ENCODE peak calls at places on chromosome 10, in four cellular contexts. One of them, this sample, is unnamed.
A peak's percentile ranks its signal among the peaks of the same experiment; 100 is the strongest.

GRCh38 chr10:100697070-100697469 is 48.3 kb upstream of the PAX2 start:
- DNase-seq in GM12878: no peak
- DNase-seq in HepG2: peak; percentile 24
- DNase-seq in H1: no peak
- DNase-seq in this sample: no peak

GRCh38 chr10:114544045-114544659 is 113.9 kb downstream of the ABLIM1 start:
- DNase-seq in GM12878: peak; percentile 66
- DNase-seq in HepG2: no peak
- DNase-seq in H1: no peak
- DNase-seq in this sample: no peak

GRCh38 chr10:88879754-88880286 is at the start of gene STAMBPL1:
- DNase-seq in GM12878: peak; percentile 50
- DNase-seq in HepG2: no peak
- DNase-seq in H1: no peak
- DNase-seq in this sample: no peak

GRCh38 chr10:116849271-116850057 is at the start of gene ENO4:
- DNase-seq in GM12878: peak; percentile 39
- DNase-seq in HepG2: peak; percentile 58
- DNase-seq in H1: peak; percentile 92
- DNase-seq in this sample: peak; percentile 75

GRCh38 chr10:26869528-26869927 is 8.8 kb upstream of the ABI1 start:
- DNase-seq in GM12878: no peak
- DNase-seq in HepG2: peak; percentile 26
- DNase-seq in H1: no peak
- DNase-seq in this sample: no peak

GRCh38 chr10:116536810-116537209 is 8.9 kb upstream of the PNLIP start:
- DNase-seq in GM12878: no peak
- DNase-seq in HepG2: no peak
- DNase-seq in H1: no peak
- DNase-seq in this sample: no peak

GRCh38 chr10:89523274-89523673 is 12.1 kb downstream of the SLC16A12 start:
- DNase-seq in GM12878: no peak
- DNase-seq in HepG2: no peak
- DNase-seq in H1: no peak
- DNase-seq in this sample: no peak

GRCh38 chr10:49556723-49557122 is 17.8 kb upstream of the ERCC6 start:
- DNase-seq in GM12878: no peak
- DNase-seq in HepG2: no peak
- DNase-seq in H1: no peak
- DNase-seq in this sample: no peak

GRCh38 chr10:78491812-78492211 is 458.1 kb downstream of the RPS24 start:
- DNase-seq in GM12878: no peak
- DNase-seq in HepG2: no peak
- DNase-seq in H1: no peak
- DNase-seq in this sample: no peak

DNA sequence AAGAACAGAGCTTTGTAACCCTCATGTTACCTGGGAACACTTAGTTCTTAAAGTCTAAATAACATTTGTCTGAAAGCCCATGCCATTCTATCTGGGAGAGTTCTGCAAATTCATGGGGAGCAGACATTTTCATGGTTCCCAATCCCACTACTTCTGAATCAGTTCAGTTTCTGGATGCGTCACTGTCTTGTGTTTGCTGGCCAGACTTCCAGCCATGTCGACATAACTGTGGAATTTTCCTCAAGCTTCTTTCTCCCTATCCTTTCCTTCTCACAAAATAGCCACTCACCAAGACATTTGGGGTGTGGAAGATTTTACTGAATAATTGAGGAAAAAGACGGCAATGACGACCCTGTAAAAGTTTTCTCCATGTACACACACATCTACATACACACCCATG is 272.5 kb downstream of the NEBL start:
- DNase-seq in GM12878: no peak
- DNase-seq in HepG2: no peak
- DNase-seq in H1: no peak
- DNase-seq in this sample: no peak
- TF ChIP-seq SUZ12 in GM12878: no peak
- TF ChIP-seq SUZ12 in HepG2: no peak
- TF ChIP-seq SUZ12 in H1: no peak
- TF ChIP-seq SUZ12 in this sample: no peak

GRCh38 chr10:43078175-43078985 is 1.5 kb downstream of the RET start:
- DNase-seq in GM12878: no peak
- DNase-seq in HepG2: no peak
- DNase-seq in H1: no peak
- DNase-seq in this sample: no peak
- TF ChIP-seq ZNF274 in GM12878: no peak
- TF ChIP-seq ZNF274 in HepG2: no peak
- TF ChIP-seq ZNF274 in H1: no peak
- TF ChIP-seq ZNF274 in this sample: no peak

DNA sequence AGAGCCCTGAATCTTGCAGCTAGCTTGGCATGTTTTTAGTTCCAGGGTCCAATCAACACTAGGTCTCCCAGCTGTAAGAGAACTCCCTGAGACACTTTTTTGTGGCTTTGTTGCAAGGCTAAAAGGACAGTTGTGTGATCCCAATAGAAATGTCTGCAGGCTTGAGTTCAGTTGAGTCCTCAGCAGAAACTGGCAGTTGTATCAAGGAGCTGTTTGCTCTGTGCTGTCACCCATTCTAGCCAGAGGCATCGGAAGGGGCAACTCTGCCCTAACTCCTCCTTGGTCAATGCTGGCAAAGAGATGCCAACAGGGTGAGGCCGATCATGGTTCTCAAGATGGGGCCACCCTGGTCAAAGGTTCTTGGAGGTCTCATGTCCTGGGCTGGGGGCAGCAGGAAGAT is 224.1 kb downstream of the BUB3 start:
- DNase-seq in GM12878: no peak
- DNase-seq in HepG2: no peak
- DNase-seq in H1: no peak
- DNase-seq in this sample: no peak
- H3K9me3 ChIP-seq in GM12878: peaks cover 7% of the 10 kb centered on the region
- H3K9me3 ChIP-seq in HepG2: no peaks in the 10 kb centered on the region
- H3K9me3 ChIP-seq in H1: no peaks in the 10 kb centered on the region
- H3K9me3 ChIP-seq in this sample: no peaks in the 10 kb centered on the region

GRCh38 chr10:86079088-86079487 is 287.5 kb downstream of the GRID1 start:
- DNase-seq in GM12878: no peak
- DNase-seq in HepG2: no peak
- DNase-seq in H1: peak; percentile 48
- DNase-seq in this sample: peak; percentile 64

GRCh38 chr10:86075512-86075911 is 291.1 kb downstream of the GRID1 start:
- DNase-seq in GM12878: no peak
- DNase-seq in HepG2: no peak
- DNase-seq in H1: no peak
- DNase-seq in this sample: no peak

GRCh38 chr10:86077871-86078638 is 288.5 kb downstream of the GRID1 start:
- DNase-seq in GM12878: no peak
- DNase-seq in HepG2: no peak
- DNase-seq in H1: no peak
- DNase-seq in this sample: no peak

GRCh38 chr10:86077271-86077670 is 289.3 kb downstream of the GRID1 start:
- DNase-seq in GM12878: no peak
- DNase-seq in HepG2: no peak
- DNase-seq in H1: no peak
- DNase-seq in this sample: no peak

GRCh38 chr10:86078639-86079035 is 288.0 kb downstream of the GRID1 start:
- DNase-seq in GM12878: no peak
- DNase-seq in HepG2: no peak
- DNase-seq in H1: peak; percentile 41
- DNase-seq in this sample: no peak
- TF ChIP-seq SUZ12 in GM12878: no peak
- TF ChIP-seq SUZ12 in HepG2: no peak
- TF ChIP-seq SUZ12 in H1: no peak
- TF ChIP-seq SUZ12 in this sample: no peak

GRCh38 chr10:21722209-21722608 is 188.2 kb downstream of the MLLT10 start:
- DNase-seq in GM12878: no peak
- DNase-seq in HepG2: no peak
- DNase-seq in H1: no peak
- DNase-seq in this sample: no peak

GRCh38 chr10:21724020-21724589 is 190.1 kb downstream of the MLLT10 start:
- DNase-seq in GM12878: no peak
- DNase-seq in HepG2: no peak
- DNase-seq in H1: no peak
- DNase-seq in this sample: no peak

GRCh38 chr10:21724695-21725371 is 190.8 kb downstream of the MLLT10 start:
- DNase-seq in GM12878: peak; percentile 59
- DNase-seq in HepG2: peak; percentile 98
- DNase-seq in H1: no peak
- DNase-seq in this sample: peak; percentile 59

GRCh38 chr10:21727452-21728168 is 193.6 kb downstream of the MLLT10 start:
- DNase-seq in GM12878: no peak
- DNase-seq in HepG2: peak; percentile 32
- DNase-seq in H1: no peak
- DNase-seq in this sample: no peak

DNA sequence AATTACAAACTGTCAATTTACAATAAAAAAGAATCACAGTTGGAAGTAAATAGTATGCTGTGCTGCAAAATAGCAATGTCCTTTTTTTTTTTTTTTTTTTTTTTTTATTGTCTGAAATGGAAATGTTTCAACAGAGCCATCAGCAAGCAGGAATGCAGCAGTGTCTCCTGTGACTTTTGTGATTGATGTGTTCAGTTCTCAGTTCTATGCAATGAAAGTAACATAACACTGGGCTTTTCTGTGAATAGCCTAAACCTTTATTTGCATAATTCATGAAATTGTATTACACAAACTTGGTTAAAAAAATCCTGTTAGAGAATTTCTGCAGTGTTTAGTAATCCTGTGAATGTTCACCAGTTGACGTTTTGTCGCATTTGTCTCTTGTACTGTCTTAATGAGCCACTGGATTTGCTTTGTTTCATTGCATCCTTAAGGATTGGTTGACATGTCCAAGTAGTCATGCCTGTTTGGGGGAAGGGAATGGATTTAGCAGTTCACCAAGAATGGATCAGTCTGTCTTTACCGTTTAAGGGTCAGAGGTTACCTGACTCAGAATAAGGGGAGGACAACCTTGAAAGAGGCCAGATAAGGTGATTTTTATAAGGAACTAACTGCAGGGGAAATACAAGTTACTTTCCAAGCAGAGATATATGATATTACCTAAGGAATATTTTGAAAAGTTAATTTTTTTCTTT is 192.7 kb downstream of the MLLT10 start:
- DNase-seq in GM12878: no peak
- DNase-seq in HepG2: no peak
- DNase-seq in H1: no peak
- DNase-seq in this sample: no peak
- TF ChIP-seq ZNF274 in GM12878: no peak
- TF ChIP-seq ZNF274 in HepG2: no peak
- TF ChIP-seq ZNF274 in H1: no peak
- TF ChIP-seq ZNF274 in this sample: no peak

GRCh38 chr10:129098517-129098916 is 368.5 kb upstream of the MGMT start:
- DNase-seq in GM12878: no peak
- DNase-seq in HepG2: no peak
- DNase-seq in H1: no peak
- DNase-seq in this sample: no peak
- H3K9me3 ChIP-seq in GM12878: no peaks in the 10 kb centered on the region
- H3K9me3 ChIP-seq in HepG2: no peaks in the 10 kb centered on the region
- H3K9me3 ChIP-seq in H1: no peaks in the 10 kb centered on the region
- H3K9me3 ChIP-seq in this sample: no peaks in the 10 kb centered on the region

DNA sequence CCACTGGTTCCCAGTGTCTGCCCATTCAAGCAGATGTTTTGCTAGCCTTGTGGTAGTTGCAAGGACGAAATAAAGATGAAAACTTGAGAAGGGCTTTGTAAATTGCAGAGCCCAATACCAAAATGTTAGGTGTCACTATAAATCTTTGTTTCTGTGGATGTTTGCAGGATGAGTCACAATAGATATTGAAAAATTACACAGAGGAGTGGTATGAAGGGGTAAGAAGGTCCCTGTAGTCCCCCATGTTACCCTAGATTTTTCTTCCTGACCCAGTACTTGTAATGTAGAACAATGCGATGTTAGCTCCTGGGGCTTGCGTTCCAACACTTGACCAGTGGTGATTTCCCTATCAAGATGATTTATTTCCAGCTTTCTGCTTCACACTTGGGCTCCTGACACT is 102.6 kb upstream of the LYZL1 start:
- DNase-seq in GM12878: no peak
- DNase-seq in HepG2: no peak
- DNase-seq in H1: no peak
- DNase-seq in this sample: no peak
- TF ChIP-seq SUZ12 in GM12878: no peak
- TF ChIP-seq SUZ12 in HepG2: no peak
- TF ChIP-seq SUZ12 in H1: no peak
- TF ChIP-seq SUZ12 in this sample: no peak

DNA sequence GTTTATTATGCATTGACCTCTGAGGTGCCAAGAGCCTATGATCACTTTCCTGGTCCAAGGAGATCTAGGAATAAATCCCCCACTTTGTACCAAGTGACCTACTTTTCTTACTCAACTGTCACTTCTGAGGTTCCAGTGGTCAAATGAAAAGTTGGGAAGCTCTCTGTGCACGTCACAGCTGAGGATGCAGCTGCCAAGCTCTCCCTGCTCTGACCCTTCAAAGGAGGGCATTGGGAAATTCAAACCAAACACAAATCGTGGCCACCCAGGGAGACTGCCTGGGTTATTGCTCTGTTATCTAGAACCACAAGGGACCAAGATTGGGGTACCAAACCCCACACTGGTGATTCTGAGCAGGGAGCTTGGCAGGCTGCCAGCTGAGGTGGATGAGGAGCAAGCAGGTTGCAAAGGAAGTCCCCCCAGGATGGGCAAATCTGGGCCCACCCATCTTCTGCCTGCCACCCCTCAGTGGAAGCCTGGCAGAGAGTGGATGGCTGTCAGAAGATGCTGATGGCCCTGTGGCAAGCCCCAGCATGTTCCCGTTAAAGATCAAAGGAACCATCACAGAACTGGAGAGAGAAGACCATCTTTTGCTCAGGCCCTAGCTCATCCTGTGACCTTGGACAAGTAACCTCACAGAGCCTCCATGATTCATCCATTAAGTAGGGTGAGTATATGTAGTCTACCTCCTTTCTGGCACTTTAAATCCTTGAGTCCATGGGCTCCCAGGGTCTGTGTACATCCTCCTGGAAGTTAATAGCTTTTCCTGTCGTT is 106.7 kb downstream of the PPP1R3C start:
- DNase-seq in GM12878: no peak
- DNase-seq in HepG2: no peak
- DNase-seq in H1: no peak
- DNase-seq in this sample: no peak
- TF ChIP-seq ZNF274 in GM12878: no peak
- TF ChIP-seq ZNF274 in HepG2: no peak
- TF ChIP-seq ZNF274 in H1: no peak
- TF ChIP-seq ZNF274 in this sample: no peak

GRCh38 chr10:130485958-130486680 is 349.9 kb downstream of the GLRX3 start:
- DNase-seq in GM12878: no peak
- DNase-seq in HepG2: no peak
- DNase-seq in H1: no peak
- DNase-seq in this sample: no peak

GRCh38 chr10:130485241-130485957 is 349.2 kb downstream of the GLRX3 start:
- DNase-seq in GM12878: no peak
- DNase-seq in HepG2: no peak
- DNase-seq in H1: no peak
- DNase-seq in this sample: no peak

GRCh38 chr10:130484912-130485180 is 348.7 kb downstream of the GLRX3 start:
- DNase-seq in GM12878: no peak
- DNase-seq in HepG2: no peak
- DNase-seq in H1: no peak
- DNase-seq in this sample: no peak

GRCh38 chr10:130481076-130481930 is 345.1 kb downstream of the GLRX3 start:
- DNase-seq in GM12878: no peak
- DNase-seq in HepG2: no peak
- DNase-seq in H1: no peak
- DNase-seq in this sample: no peak

GRCh38 chr10:130484131-130484911 is 348.1 kb downstream of the GLRX3 start:
- DNase-seq in GM12878: no peak
- DNase-seq in HepG2: no peak
- DNase-seq in H1: no peak
- DNase-seq in this sample: no peak
- H3K9me3 ChIP-seq in GM12878: no peaks in the 10 kb centered on the region
- H3K9me3 ChIP-seq in HepG2: no peaks in the 10 kb centered on the region
- H3K9me3 ChIP-seq in H1: no peaks in the 10 kb centered on the region
- H3K9me3 ChIP-seq in this sample: no peaks in the 10 kb centered on the region